ENCODE peak calls at places on chromosome 10, in five cellular contexts. T is transverse colon, E is right lobe of liver, W is body of pancreas, I is A549. D is an unnamed sample.

GRCh38 chr10:103845983-103846382 is 9.4 kb downstream of the SH3PXD2A start:
- DNase-seq in T (peak; percentile 57), E (no peak), I (no peak), W (no peak), D (peak; percentile 73)

GRCh38 chr10:123135415-123136141 is at the start of gene HMX3:
- DNase-seq in E (no peak), W (no peak), T (no peak), I (no peak), D (no peak)

GRCh38 chr10:47406870-47407648 is 23.0 kb upstream of the ZNF488 start:
- DNase-seq in W (no peak), T (no peak), I (peak; percentile 91), E (no peak), D (no peak)

GRCh38 chr10:123655763-123656162 is 10.4 kb upstream of the GPR26 start:
- DNase-seq in I (no peak), E (no peak), T (no peak), W (no peak), D (no peak)

GRCh38 chr10:4472190-4472904 is 353.7 kb upstream of the AKR1E2 start:
- DNase-seq in E (no peak), I (no peak), T (no peak), W (no peak), D (no peak)

GRCh38 chr10:118662228-118663035 is 67.0 kb upstream of the PRLHR start:
- DNase-seq in T (peak; percentile 39), I (no peak), E (no peak), W (no peak), D (no peak)

GRCh38 chr10:75018233-75018632 is 93.2 kb upstream of the SAMD8 start:
- DNase-seq in W (no peak), I (no peak), E (no peak), T (no peak), D (no peak)

GRCh38 chr10:133292919-133293809 is 15.5 kb downstream of the TUBGCP2 start:
- DNase-seq in W (no peak), I (no peak), E (no peak), T (no peak), D (no peak)

GRCh38 chr10:1401056-1401965 is 336.0 kb downstream of the ADARB2 start:
- DNase-seq in I (no peak), W (no peak), T (no peak), E (no peak), D (peak; percentile 6)

GRCh38 chr10:7819126-7819470 is 793 bp downstream of the TAF3 start:
- DNase-seq in E (peak; percentile 54), I (peak; percentile 44), W (peak; percentile 53), T (peak; percentile 44), D (peak; percentile 70)

GRCh38 chr10:32938554-32939061 is 19.4 kb downstream of the ITGB1 start:
- DNase-seq in W (peak; percentile 31), E (no peak), I (peak; percentile 58), T (peak; percentile 39), D (peak; percentile 60)

GRCh38 chr10:21238044-21238443 is 287.4 kb downstream of the SKIDA1 start:
- DNase-seq in W (no peak), I (no peak), E (no peak), T (no peak), D (no peak)

GRCh38 chr10:16717617-16718395 is 99.4 kb downstream of the RSU1 start:
- DNase-seq in T (no peak), I (no peak), W (no peak), E (no peak), D (no peak)

DNA sequence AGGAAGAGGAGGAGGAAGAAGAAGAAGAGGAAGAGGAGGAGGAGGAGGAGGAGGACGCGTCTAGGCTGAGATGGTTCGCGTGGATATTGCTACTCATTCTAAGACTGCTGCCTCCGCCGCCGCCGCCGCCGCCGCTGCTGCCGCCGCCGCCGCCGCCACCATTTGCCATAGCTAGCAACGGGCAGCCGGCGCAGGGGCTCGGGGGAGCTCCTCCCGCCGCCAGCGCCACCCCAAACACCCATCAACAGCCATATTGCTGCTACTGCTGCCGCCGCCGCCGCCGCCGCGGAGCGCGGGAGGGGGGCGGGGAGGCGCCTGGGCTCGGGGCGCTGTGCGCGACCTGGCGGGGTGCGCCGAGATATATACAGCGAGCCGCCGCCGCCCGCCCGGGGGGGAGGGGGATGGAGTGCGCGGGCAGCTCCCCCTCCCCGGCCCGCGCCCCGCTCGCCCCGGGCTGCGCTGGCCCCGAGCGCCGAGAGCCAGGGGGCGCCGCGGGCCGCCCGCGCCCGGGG is at the start of gene KCNMA1:
- DNase-seq in W (peak; percentile 27), I (peak; percentile 55), T (peak; percentile 26), E (no peak), D (no peak)
- TF ChIP-seq CTCF in W (no peak), I (peak; percentile 22), T (no peak), E (no peak), D (no peak)

GRCh38 chr10:29253096-29254029 is 35.5 kb upstream of the LYZL1 start:
- DNase-seq in T (no peak), E (no peak), W (no peak), I (no peak), D (no peak)
- H3K27ac ChIP-seq in T (no peak overlapping the region), E (no peak overlapping the region), W (no peak overlapping the region), I (no peak overlapping the region), D (no peak overlapping the region)

GRCh38 chr10:49622426-49623425 is 8.9 kb downstream of the CHAT start:
- DNase-seq in I (no peak), T (no peak), W (no peak), E (no peak), D (no peak)
- TF ChIP-seq CTCF in I (no peak), T (no peak), W (no peak), E (no peak), D (no peak)

GRCh38 chr10:72310241-72310633 is 36.5 kb downstream of the DDIT4 start:
- DNase-seq in W (no peak), E (no peak), T (no peak), I (no peak), D (no peak)

GRCh38 chr10:72308320-72308987 is 34.7 kb downstream of the DDIT4 start:
- DNase-seq in T (peak; percentile 63), E (peak; percentile 66), W (peak; percentile 28), I (peak; percentile 89), D (peak; percentile 84)

GRCh38 chr10:72311667-72312066 is 37.9 kb downstream of the DDIT4 start:
- DNase-seq in T (no peak), E (no peak), W (no peak), I (no peak), D (no peak)

GRCh38 chr10:72309290-72310240 is 35.8 kb downstream of the DDIT4 start:
- DNase-seq in W (no peak), E (no peak), I (no peak), T (peak; percentile 74), D (peak; percentile 86)

DNA sequence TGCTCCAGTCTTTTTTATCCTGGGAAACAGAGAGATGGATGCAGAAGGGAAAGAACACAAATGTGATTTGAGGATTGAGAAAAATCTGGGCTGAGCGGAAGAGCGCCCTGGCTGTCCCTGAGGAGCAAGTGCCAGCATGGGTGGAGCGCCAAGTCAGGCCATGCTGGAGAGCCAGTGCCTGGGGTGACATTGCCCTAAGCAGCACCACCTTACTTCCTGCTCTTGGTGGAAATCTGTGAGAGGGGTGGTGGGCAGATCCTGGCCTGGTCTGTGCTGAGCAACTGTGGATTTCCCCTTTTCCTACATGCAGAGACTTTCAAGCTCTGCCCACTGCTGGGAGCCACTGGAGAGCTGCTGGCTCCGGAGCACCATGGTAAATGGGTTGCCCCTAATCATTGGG is 36.9 kb downstream of the DDIT4 start:
- DNase-seq in T (no peak), I (no peak), W (no peak), E (peak; percentile 60), D (no peak)
- H3K27ac ChIP-seq in T (peak overlapping the region; percentile 85), I (peak overlapping the region; percentile 98), W (no peak overlapping the region), E (no peak overlapping the region), D (no peak overlapping the region)

DNA sequence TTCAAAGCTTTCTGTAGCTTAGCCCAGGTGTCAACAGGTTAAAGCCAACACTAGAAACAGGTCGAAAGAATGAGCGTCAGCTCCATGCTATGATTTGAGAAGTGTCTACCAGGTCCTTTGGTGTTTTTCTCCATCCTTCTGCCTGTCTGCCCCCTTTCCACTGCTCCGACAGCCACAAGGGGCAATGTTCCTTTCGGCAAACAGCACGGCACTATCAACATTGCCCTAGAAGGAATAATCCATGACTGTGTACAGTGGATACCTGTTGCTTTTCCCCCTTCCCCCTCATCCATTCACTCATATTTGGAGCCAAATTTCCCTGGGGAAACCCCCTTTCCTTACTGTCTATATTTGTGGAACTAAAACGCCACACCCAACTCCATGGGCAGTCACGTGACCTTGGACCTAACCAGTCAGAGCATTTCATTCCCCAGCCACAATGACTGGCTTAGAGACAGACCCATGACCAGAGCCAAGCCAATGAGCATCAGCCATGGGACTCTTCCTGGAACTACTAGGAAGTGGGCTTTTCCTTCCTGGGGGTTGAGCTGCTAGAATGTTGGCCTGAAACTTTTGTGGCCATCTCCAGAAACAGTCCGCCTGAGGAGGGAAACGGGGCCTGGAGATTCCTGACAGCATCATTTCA is 51.5 kb downstream of the AFAP1L2 start:
- DNase-seq in I (peak; percentile 30), W (no peak), E (no peak), T (no peak), D (no peak)
- TF ChIP-seq CTCF in I (no peak), W (no peak), E (no peak), T (no peak), D (no peak)

DNA sequence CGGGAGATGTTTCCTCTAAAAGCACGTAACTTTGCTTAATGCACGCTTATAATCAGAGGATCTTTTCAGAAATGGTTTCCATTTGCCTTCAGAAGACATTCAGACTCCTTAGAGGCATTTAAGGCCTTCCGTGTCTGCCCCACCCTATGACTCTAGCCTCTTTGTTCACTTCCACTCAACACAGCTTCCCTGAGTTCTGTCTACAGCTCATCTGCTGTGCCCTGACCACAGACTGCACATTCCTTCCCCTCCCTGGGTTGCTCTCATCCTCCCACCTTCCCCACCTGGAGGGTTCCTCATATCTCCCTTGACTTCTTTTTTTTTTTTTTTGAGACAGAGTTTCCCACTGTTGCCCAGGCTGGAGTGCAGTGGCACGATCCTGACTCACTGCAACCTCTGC is 16.6 kb downstream of the FBH1 start:
- DNase-seq in T (no peak), I (no peak), W (no peak), E (no peak), D (no peak)
- H3K27ac ChIP-seq in T (no peak overlapping the region), I (no peak overlapping the region), W (no peak overlapping the region), E (no peak overlapping the region), D (no peak overlapping the region)

GRCh38 chr10:44990302-44990655 is 10.4 kb upstream of the ZNF22 start:
- DNase-seq in W (no peak), E (no peak), T (no peak), I (no peak), D (no peak)
- TF ChIP-seq CTCF in W (peak; percentile 37), E (peak; percentile 22), T (no peak), I (peak; percentile 18), D (no peak)

GRCh38 chr10:107546239-107546638 is 381.7 kb upstream of the SORCS1 start:
- DNase-seq in T (no peak), W (no peak), E (no peak), I (no peak), D (no peak)

GRCh38 chr10:107545717-107546116 is 381.2 kb upstream of the SORCS1 start:
- DNase-seq in I (no peak), E (no peak), W (no peak), T (no peak), D (no peak)

GRCh38 chr10:107544706-107545520 is 380.4 kb upstream of the SORCS1 start:
- DNase-seq in I (no peak), E (no peak), T (no peak), W (no peak), D (no peak)

GRCh38 chr10:107548301-107548700 is 383.8 kb upstream of the SORCS1 start:
- DNase-seq in T (no peak), I (no peak), W (no peak), E (no peak), D (no peak)

GRCh38 chr10:107546986-107547385 is 382.5 kb upstream of the SORCS1 start:
- DNase-seq in W (no peak), E (no peak), I (no peak), T (no peak), D (no peak)
- H3K27ac ChIP-seq in W (no peak overlapping the region), E (no peak overlapping the region), I (no peak overlapping the region), T (no peak overlapping the region), D (no peak overlapping the region)

D was measured in colonic mucosa.